ENCODE peak calls at places on chromosomes 1 and 21, in seven cellular contexts. R, D, C, N, Q, G and Y are unnamed samples.

GRCh38 chr21:32480381-32480780 is 67.9 kb downstream of the EVA1C start:
- ATAC-seq in N (no peak), R (no peak), G (no peak), C (no peak), D (no peak), Q (peak; percentile 24), Y (no peak)

GRCh38 chr21:45164124-45164511 is 89.7 kb downstream of the ADARB1 start:
- ATAC-seq in C (no peak), G (no peak), N (no peak), R (no peak), Q (no peak), D (no peak), Y (no peak)

GRCh38 chr1:207913951-207914350 is 3.0 kb upstream of the CD34 start:
- ATAC-seq in Q (no peak), D (no peak), N (no peak), C (no peak), R (no peak), G (no peak), Y (no peak)

GRCh38 chr1:205590777-205591513 is 40.9 kb downstream of the ELK4 start:
- ATAC-seq in Q (no peak), N (no peak), R (no peak), D (no peak), C (no peak), G (no peak), Y (no peak)

GRCh38 chr1:169507413-169507812 is 21.7 kb upstream of the SLC19A2 start:
- ATAC-seq in G (no peak), Q (no peak), C (no peak), D (no peak), R (no peak), N (no peak), Y (no peak)

GRCh38 chr1:46171351-46171750 is 3.5 kb upstream of the TSPAN1 start:
- ATAC-seq in N (peak; percentile 34), G (no peak), Q (no peak), D (no peak), C (no peak), R (no peak), Y (peak; percentile 29)

GRCh38 chr1:244497805-244498204 is 36.7 kb downstream of the CATSPERE start:
- ATAC-seq in C (no peak), G (no peak), N (no peak), D (no peak), Q (no peak), R (no peak), Y (no peak)

GRCh38 chr1:229109320-229109761 is 161.6 kb upstream of the RAB4A start:
- ATAC-seq in C (no peak), G (no peak), D (peak; percentile 49), N (no peak), Q (no peak), R (no peak), Y (no peak)

GRCh38 chr1:7886346-7886745 is 33.5 kb upstream of the UTS2 start:
- ATAC-seq in N (no peak), Q (no peak), C (no peak), D (peak; percentile 5), G (no peak), R (no peak), Y (peak; percentile 58)

GRCh38 chr1:236429715-236430274 is 35.7 kb downstream of the EDARADD start:
- ATAC-seq in Q (no peak), D (no peak), R (no peak), C (no peak), N (no peak), G (no peak), Y (no peak)

GRCh38 chr21:44024895-44025353 is 12.8 kb downstream of the TRAPPC10 start:
- ATAC-seq in N (peak; percentile 81), D (peak; percentile 89), Q (peak; percentile 67), G (no peak), C (no peak), R (no peak), Y (peak; percentile 88)

GRCh38 chr1:109273570-109274288 is 9.2 kb downstream of the PSRC1 start:
- ATAC-seq in D (peak; percentile 58), R (no peak), C (no peak), N (peak; percentile 64), G (no peak), Q (no peak), Y (peak; percentile 14)

GRCh38 chr1:55898191-55898590 is 681.2 kb downstream of the PLPP3 start:
- ATAC-seq in N (no peak), C (no peak), D (peak; percentile 22), Q (no peak), G (no peak), R (no peak), Y (no peak)

GRCh38 chr1:175784826-175785225 is 41.4 kb upstream of the TNR start:
- ATAC-seq in Q (no peak), N (no peak), G (no peak), R (no peak), C (no peak), D (no peak), Y (no peak)

GRCh38 chr1:61426254-61426653 is 298.7 kb downstream of the TM2D1 start:
- ATAC-seq in G (no peak), N (no peak), R (no peak), D (no peak), C (no peak), Q (no peak), Y (no peak)

GRCh38 chr1:175145899-175146298 is 46.7 kb downstream of the KIAA0040 start:
- ATAC-seq in G (no peak), R (peak; percentile 57), D (no peak), N (no peak), Q (no peak), C (no peak), Y (no peak)

GRCh38 chr21:46295996-46296752 is 10.0 kb downstream of the YBEY start:
- ATAC-seq in R (no peak), G (peak; percentile 78), C (peak; percentile 65), N (peak; percentile 90), D (peak; percentile 73), Q (peak; percentile 63), Y (peak; percentile 23)

GRCh38 chr1:239174880-239175279 is 211.5 kb upstream of the CHRM3 start:
- ATAC-seq in G (no peak), Q (no peak), C (no peak), N (no peak), R (no peak), D (no peak), Y (no peak)

GRCh38 chr1:60388092-60388987 is 314.8 kb upstream of the C1orf87 start:
- ATAC-seq in D (no peak), R (no peak), C (no peak), G (no peak), Q (no peak), N (no peak), Y (no peak)

GRCh38 chr1:178629549-178630154 is 95.4 kb upstream of the RALGPS2 start:
- ATAC-seq in Q (no peak), G (no peak), D (no peak), N (no peak), R (no peak), C (no peak), Y (no peak)

GRCh38 chr1:48492392-48492791 is 20.4 kb upstream of the SPATA6 start:
- ATAC-seq in R (no peak), N (no peak), C (no peak), G (no peak), Q (no peak), D (no peak), Y (no peak)

GRCh38 chr1:234139966-234140365 is 233.3 kb upstream of the COA6 start:
- ATAC-seq in G (no peak), N (no peak), R (no peak), C (no peak), Q (no peak), D (no peak), Y (peak; percentile 78)

GRCh38 chr1:177824508-177824982 is 145.3 kb downstream of the SEC16B start:
- ATAC-seq in N (no peak), R (no peak), D (no peak), C (no peak), Q (no peak), G (no peak), Y (peak; percentile 26)

GRCh38 chr21:44982558-44983244 is 42.9 kb downstream of the SLX9 start:
- ATAC-seq in G (no peak), D (peak; percentile 48), Q (no peak), R (no peak), N (no peak), C (no peak), Y (peak; percentile 28)

GRCh38 chr1:33986389-33987095 is 122.7 kb downstream of the HMGB4 start:
- ATAC-seq in G (no peak), N (no peak), Q (no peak), R (peak; percentile 92), C (no peak), D (peak; percentile 79), Y (peak; percentile 97)

GRCh38 chr1:50425376-50426107 is 2.3 kb upstream of the DMRTA2 start:
- ATAC-seq in R (no peak), G (no peak), D (no peak), N (no peak), C (no peak), Q (peak; percentile 10), Y (no peak)

GRCh38 chr21:39908265-39908923 is 41.2 kb downstream of the PCP4 start:
- ATAC-seq in G (no peak), D (no peak), R (no peak), C (no peak), N (no peak), Q (peak; percentile 79), Y (no peak)

GRCh38 chr1:209652121-209652742 is at the start of gene LAMB3:
- ATAC-seq in R (no peak), N (peak; percentile 82), D (peak; percentile 69), C (no peak), G (no peak), Q (no peak), Y (peak; percentile 75)

GRCh38 chr1:215891266-215891665 is 324.2 kb downstream of the KCTD3 start:
- ATAC-seq in G (no peak), Q (no peak), R (no peak), N (no peak), C (no peak), D (no peak), Y (no peak)

GRCh38 chr1:192598589-192598988 is 23.0 kb downstream of the RGS1 start:
- ATAC-seq in R (no peak), D (no peak), N (no peak), C (no peak), Q (no peak), G (no peak), Y (no peak)

GRCh38 chr1:87588445-87588844 is 259.8 kb downstream of the LMO4 start:
- ATAC-seq in D (no peak), Q (no peak), R (no peak), C (no peak), G (no peak), N (no peak), Y (no peak)

GRCh38 chr1:220809187-220809550 is 22.5 kb downstream of the MTARC1 start:
- ATAC-seq in R (no peak), C (no peak), Q (no peak), N (no peak), G (no peak), D (no peak), Y (no peak)

GRCh38 chr1:229156819-229157218 is 114.1 kb upstream of the RAB4A start:
- ATAC-seq in Q (peak; percentile 47), D (peak; percentile 64), N (no peak), C (no peak), G (no peak), R (peak; percentile 61), Y (no peak)

GRCh38 chr1:183121609-183122008 is 64.5 kb upstream of the LAMC2 start:
- ATAC-seq in N (no peak), G (no peak), R (no peak), Q (no peak), D (no peak), C (no peak), Y (no peak)

GRCh38 chr1:237429252-237429651 is 387.3 kb downstream of the RYR2 start:
- ATAC-seq in R (no peak), G (no peak), Q (no peak), N (no peak), D (no peak), C (no peak), Y (no peak)

GRCh38 chr1:40627987-40628902 is 37.2 kb downstream of the RIMS3 start:
- ATAC-seq in R (no peak), D (no peak), G (peak; percentile 74), Q (no peak), N (no peak), C (peak; percentile 84), Y (peak; percentile 43)